ENCODE peak calls at places on chromosomes 4 and X, in six cellular contexts. B is epithelial cell of proximal tubule, O is fibroblast of mammary gland, R is BJ, E is mucosa of descending colon, X is A549. N is an unnamed sample.

GRCh38 chrX:71292669-71293379 is 8.7 kb upstream of the ITGB1BP2 start:
- DNase-seq in B (no peak), O (peak), R (peak), E (no peak), X (no peak), N (no peak)

GRCh38 chr4:85968945-85969830 is 390.7 kb downstream of the MAPK10 start:
- DNase-seq in B (no peak), O (peak), R (no peak), E (peak), X (peak), N (peak)

GRCh38 chr4:118799235-118799932 is 36.5 kb downstream of the SEC24D start:
- DNase-seq in B (no peak), O (peak), R (no peak), E (no peak), X (no peak), N (no peak)

GRCh38 chr4:118772149-118773081 is 63.5 kb downstream of the SEC24D start:
- DNase-seq in B (no peak), O (peak), R (no peak), E (no peak), X (peak), N (no peak)

GRCh38 chrX:46965125-46965758 is 53.0 kb downstream of the JADE3 start:
- DNase-seq in B (no peak), O (peak), R (no peak), E (no peak), X (no peak), N (no peak)

GRCh38 chr4:94598758-94599157 is 147.0 kb downstream of the PDLIM5 start:
- DNase-seq in B (no peak), O (no peak), R (no peak), E (no peak), X (no peak), N (no peak)

GRCh38 chr4:168917150-168917779 is 92.8 kb downstream of the CBR4 start:
- DNase-seq in B (no peak), O (peak), R (no peak), E (peak), X (peak), N (peak)

GRCh38 chr4:10063544-10064300 is 42.4 kb upstream of the SLC2A9 start:
- DNase-seq in B (no peak), O (peak), R (peak), E (no peak), X (no peak), N (peak)

GRCh38 chrX:54818221-54818620 is 10.7 kb downstream of the MAGED2 start:
- DNase-seq in B (no peak), O (no peak), R (no peak), E (no peak), X (no peak), N (no peak)

GRCh38 chr4:122218762-122219161 is 66.6 kb downstream of the BLTP1 start:
- DNase-seq in B (no peak), O (peak), R (no peak), E (no peak), X (no peak), N (no peak)

GRCh38 chr4:6333301-6334202 is 63.9 kb downstream of the WFS1 start:
- DNase-seq in B (no peak), O (peak), R (no peak), E (no peak), X (no peak), N (no peak)

GRCh38 chr4:94446386-94446785 is 5.4 kb upstream of the PDLIM5 start:
- DNase-seq in B (no peak), O (peak), R (peak), E (no peak), X (no peak), N (no peak)

GRCh38 chr4:110769578-110769977 is 146.7 kb upstream of the PITX2 start:
- DNase-seq in B (peak), O (peak), R (no peak), E (no peak), X (no peak), N (no peak)

GRCh38 chr4:10074767-10075105 is 41.9 kb downstream of the WDR1 start:
- DNase-seq in B (no peak), O (peak), R (no peak), E (no peak), X (peak), N (peak)

GRCh38 chr4:38180456-38180855 is 220.3 kb downstream of the PTTG2 start:
- DNase-seq in B (no peak), O (peak), R (no peak), E (no peak), X (no peak), N (no peak)

GRCh38 chrX:132277953-132278614 is 58.8 kb upstream of the RAP2C start:
- DNase-seq in B (no peak), O (no peak), R (no peak), E (no peak), X (no peak), N (no peak)

GRCh38 chr4:835148-836002 is 9.4 kb upstream of the CPLX1 start:
- DNase-seq in B (no peak), O (no peak), R (no peak), E (peak), X (no peak), N (no peak)

GRCh38 chr4:1727117-1728031 is 6.1 kb downstream of the TACC3 start:
- DNase-seq in B (no peak), O (peak), R (no peak), E (peak), X (peak), N (peak)

GRCh38 chr4:3410401-3411135 is 31.2 kb upstream of the HGFAC start:
- DNase-seq in B (no peak), O (no peak), R (no peak), E (no peak), X (no peak), N (no peak)

GRCh38 chr4:163528618-163529017 is 34.1 kb downstream of the TMA16 start:
- DNase-seq in B (no peak), O (no peak), R (no peak), E (no peak), X (no peak), N (no peak)

GRCh38 chr4:108743021-108743420 is 19.8 kb downstream of the ETNPPL start:
- DNase-seq in B (no peak), O (no peak), R (no peak), E (no peak), X (no peak), N (no peak)

GRCh38 chr4:21470531-21470930 is 478.0 kb downstream of the KCNIP4 start:
- DNase-seq in B (no peak), O (peak), R (peak), E (peak), X (no peak), N (peak)

GRCh38 chr4:121072080-121072835 is at the start of gene NDNF:
- DNase-seq in B (no peak), O (peak), R (no peak), E (peak), X (no peak), N (no peak)

GRCh38 chrX:65697915-65698796 is 30.7 kb downstream of the MSN start:
- DNase-seq in B (no peak), O (no peak), R (no peak), E (peak), X (no peak), N (no peak)

GRCh38 chr4:6641164-6641970 is 882 bp downstream of the MRFAP1 start:
- DNase-seq in B (no peak), O (peak), R (no peak), E (peak), X (peak), N (no peak)

GRCh38 chr4:157072002-157072401 is 3.9 kb upstream of the GLRB start:
- DNase-seq in B (no peak), O (peak), R (no peak), E (no peak), X (no peak), N (no peak)

GRCh38 chrX:114165537-114165936 is 418.3 kb upstream of the HTR2C start:
- DNase-seq in B (no peak), O (no peak), R (no peak), E (no peak), X (no peak), N (no peak)

GRCh38 chr4:127732623-127733199 is 2.5 kb downstream of the SLC25A31 start:
- DNase-seq in B (no peak), O (peak), R (no peak), E (peak), X (peak), N (peak)

GRCh38 chrX:110086162-110086915 is 83.4 kb downstream of the TMEM164 start:
- DNase-seq in B (no peak), O (peak), R (peak), E (no peak), X (no peak), N (no peak)

GRCh38 chrX:118396113-118396512 is 50.2 kb downstream of the WDR44 start:
- DNase-seq in B (no peak), O (no peak), R (no peak), E (no peak), X (no peak), N (no peak)

GRCh38 chr4:99790796-99791617 is 25.6 kb upstream of the DAPP1 start:
- DNase-seq in B (no peak), O (peak), R (no peak), E (no peak), X (no peak), N (no peak)

GRCh38 chr4:105707783-105708182 is 706 bp downstream of the INTS12 start:
- DNase-seq in B (no peak), O (no peak), R (no peak), E (peak), X (no peak), N (no peak)

GRCh38 chr4:41375561-41375960 is 118.8 kb downstream of the UCHL1 start:
- DNase-seq in B (no peak), O (no peak), R (no peak), E (no peak), X (no peak), N (no peak)

GRCh38 chrX:9492901-9493300 is 28.0 kb downstream of the TBL1X start:
- DNase-seq in B (no peak), O (no peak), R (no peak), E (no peak), X (no peak), N (no peak)

GRCh38 chrX:109848451-109849050 is 115.5 kb upstream of the ACSL4 start:
- DNase-seq in B (no peak), O (no peak), R (no peak), E (no peak), X (no peak), N (no peak)

GRCh38 chr4:187380181-187380581 is 615.4 kb upstream of the ZFP42 start:
- DNase-seq in B (no peak), O (peak), R (no peak), E (peak), X (no peak), N (no peak)

GRCh38 chr4:48490680-48491513 is 845 bp downstream of the ZAR1 start:
- DNase-seq in B (no peak), O (no peak), R (no peak), E (peak), X (no peak), N (no peak)

GRCh38 chr4:180560896-180561295 is 1682.3 kb upstream of the TENM3 start:
- DNase-seq in B (no peak), O (peak), R (no peak), E (no peak), X (no peak), N (no peak)

GRCh38 chrX:53047228-53047627 is 1.4 kb upstream of the GPR173 start:
- DNase-seq in B (no peak), O (peak), R (no peak), E (no peak), X (peak), N (no peak)

GRCh38 chr4:1928356-1929235 is 57.4 kb downstream of the NSD2 start:
- DNase-seq in B (no peak), O (peak), R (no peak), E (no peak), X (no peak), N (no peak)

GRCh38 chrX:13898603-13899002 is 81.7 kb upstream of the GPM6B start:
- DNase-seq in B (no peak), O (peak), R (no peak), E (no peak), X (no peak), N (no peak)

GRCh38 chrX:13899607-13900006 is 82.7 kb upstream of the GPM6B start:
- DNase-seq in B (peak), O (peak), R (peak), E (no peak), X (no peak), N (peak)

GRCh38 chrX:13900351-13900750 is 83.5 kb upstream of the GPM6B start:
- DNase-seq in B (no peak), O (no peak), R (no peak), E (no peak), X (no peak), N (no peak)

GRCh38 chrX:13897571-13897970 is 80.7 kb upstream of the GPM6B start:
- DNase-seq in B (no peak), O (peak), R (no peak), E (no peak), X (no peak), N (no peak)

DNA sequence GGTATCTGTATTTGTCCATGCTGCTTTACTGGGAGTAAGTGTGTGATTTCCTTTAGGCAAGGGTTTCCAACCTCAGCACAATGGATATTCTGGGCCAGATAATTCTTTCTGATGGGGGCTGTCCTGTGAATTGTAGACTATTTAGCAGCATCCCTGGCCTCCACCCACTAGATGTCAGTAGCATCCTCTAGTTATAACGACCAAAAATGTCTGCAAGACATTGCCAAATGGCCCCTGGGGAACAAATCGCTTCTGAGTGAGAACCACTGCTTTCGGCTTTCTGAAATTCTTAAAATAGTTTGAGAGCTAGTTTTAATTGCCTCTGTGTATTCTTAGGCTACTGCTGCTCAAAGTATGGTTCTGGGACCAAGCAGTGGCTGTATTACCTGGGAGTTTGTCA is 81.2 kb upstream of the GPM6B start:
- DNase-seq in B (no peak), O (peak), R (no peak), E (no peak), X (no peak), N (peak)
- TF ChIP-seq CTCF in B (peak), O (peak), R (peak), E (no peak), X (no peak), N (no peak)

DNA sequence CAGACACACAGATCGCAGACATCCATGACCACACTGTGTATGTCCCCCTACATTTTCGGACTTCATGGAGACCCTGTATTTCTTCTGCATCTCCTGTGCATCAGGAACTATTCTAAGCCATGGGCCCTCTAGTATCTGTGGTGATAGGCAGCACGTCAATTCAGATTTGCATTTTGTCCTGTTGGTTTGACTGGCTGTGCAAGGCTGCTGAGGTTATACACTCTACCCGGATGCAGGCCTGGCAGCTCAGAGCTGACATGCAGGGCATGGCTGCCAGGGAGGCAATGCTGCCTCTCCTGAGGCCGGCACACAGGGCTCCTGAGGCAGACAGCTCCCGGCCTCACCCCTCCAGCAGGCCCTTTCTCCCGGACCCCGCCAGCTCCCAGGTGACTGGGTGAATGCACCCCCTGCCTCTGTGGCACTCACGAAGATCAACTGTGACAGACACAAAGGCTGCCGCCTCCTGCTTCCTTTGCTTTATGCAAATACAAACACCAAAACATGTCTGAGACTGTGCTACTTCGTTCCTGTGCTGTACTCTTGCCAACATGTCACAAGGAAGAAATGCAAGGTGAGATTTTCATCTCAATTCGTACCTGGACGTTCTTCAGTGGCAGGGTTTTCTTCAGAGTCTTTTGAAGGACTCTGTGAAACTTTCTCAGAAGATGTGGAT is 51.0 kb downstream of the NSG1 start:
- DNase-seq in B (no peak), O (no peak), R (no peak), E (no peak), X (no peak), N (no peak)
- H3K4me3 ChIP-seq in B (no peak), O (no peak), R (no peak), E (no peak), X (no peak), N (no peak)

DNA sequence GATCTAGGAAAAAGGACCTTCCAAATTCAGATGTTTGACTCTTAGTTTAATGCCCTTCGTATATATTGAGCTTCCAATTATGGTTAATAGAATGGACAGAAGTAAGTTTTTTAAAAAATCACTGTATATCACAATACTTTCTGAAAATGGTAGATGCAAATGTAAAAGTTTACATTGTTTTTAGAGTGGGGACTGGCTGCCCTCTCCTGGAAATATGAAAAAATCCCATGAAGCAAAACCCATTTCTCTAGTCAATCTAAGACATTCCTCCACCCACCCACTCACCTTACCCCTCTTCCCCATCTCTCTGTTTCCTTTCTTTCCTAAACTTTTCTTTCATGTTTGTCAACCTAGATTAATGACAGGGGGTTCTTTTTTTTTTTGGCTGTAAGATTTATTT is 134.5 kb downstream of the ARHGAP6 start:
- DNase-seq in B (no peak), O (peak), R (no peak), E (no peak), X (no peak), N (no peak)
- TF ChIP-seq CTCF in B (peak), O (peak), R (peak), E (no peak), X (peak), N (no peak)

GRCh38 chrX:137565318-137565904 is 516 bp upstream of the ZIC3 start:
- DNase-seq in B (no peak), O (no peak), R (no peak), E (no peak), X (no peak), N (no peak)
- H3K4me3 ChIP-seq in B (peak), O (no peak), R (peak), E (no peak), X (no peak), N (no peak)

DNA sequence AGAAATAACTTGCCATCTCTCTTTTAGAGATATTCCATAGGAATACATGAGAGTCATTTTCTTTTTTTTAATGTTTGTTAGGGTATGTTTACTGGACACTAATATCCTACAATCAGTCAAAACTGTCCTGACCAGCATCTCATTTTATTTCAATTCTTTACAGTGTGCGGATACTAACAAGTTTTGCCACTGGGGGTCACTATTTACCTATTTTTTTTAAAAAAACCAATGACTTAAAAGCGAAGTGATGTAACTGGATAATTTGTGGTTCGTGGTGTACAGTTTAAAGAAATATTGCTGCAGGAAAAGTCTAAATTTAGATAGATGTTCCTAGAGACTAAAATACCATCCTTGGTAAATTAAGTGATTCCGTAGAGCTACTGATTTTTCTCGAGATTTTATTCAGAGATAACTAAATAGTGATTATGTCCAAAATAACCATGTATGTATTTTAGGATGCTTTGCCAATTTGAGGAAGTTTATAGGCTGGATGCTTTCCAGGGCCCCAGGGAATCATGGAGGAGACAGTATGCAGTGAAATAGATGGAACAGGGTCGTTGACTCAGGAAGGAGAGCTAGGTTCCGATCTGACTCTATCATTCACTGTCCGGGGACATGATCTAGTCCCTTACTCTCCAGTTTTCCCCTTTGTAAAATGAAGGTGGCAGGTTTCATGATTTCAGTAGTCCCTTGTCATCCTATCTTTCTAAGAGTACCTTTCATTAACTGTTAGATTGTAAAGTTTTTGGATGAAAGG is 34.0 kb upstream of the GNPDA2 start:
- DNase-seq in B (no peak), O (peak), R (no peak), E (peak), X (peak), N (peak)
- TF ChIP-seq CTCF in B (peak), O (peak), R (peak), E (no peak), X (peak), N (peak)

DNA sequence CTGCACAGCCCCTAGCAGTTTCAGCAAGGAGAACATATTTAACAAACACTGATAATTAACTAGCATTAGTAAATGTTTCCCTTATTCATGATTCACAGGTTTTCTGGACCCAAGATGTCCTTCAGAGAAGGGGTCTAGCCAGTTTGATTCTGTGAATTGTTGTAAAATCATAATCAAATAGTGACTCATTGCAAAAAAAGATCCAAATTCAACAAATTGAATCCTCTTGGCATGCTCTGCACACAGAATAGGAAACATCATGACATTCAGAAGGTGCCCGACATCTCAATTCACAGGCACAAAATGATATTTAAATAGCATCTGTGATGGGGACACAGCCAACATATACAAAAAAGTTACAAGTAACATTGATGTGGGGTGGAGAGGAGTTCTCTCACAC is 100.1 kb downstream of the SH3KBP1 start:
- DNase-seq in B (no peak), O (no peak), R (no peak), E (no peak), X (no peak), N (no peak)
- H3K4me3 ChIP-seq in B (no peak), O (no peak), R (no peak), E (no peak), X (no peak), N (no peak)

GRCh38 chr4:129014566-129015509 is 78.5 kb downstream of the SCLT1 start:
- DNase-seq in B (no peak), O (no peak), R (no peak), E (no peak), X (no peak), N (no peak)
- TF ChIP-seq CTCF in B (no peak), O (no peak), R (no peak), E (no peak), X (no peak), N (no peak)